ENCODE peak calls at places on chromosomes 6 and 20, in eight cellular contexts. I is cardiac fibroblast, P is Calu3, K is brain microvascular endothelial cell, D is AG09309, A is kidney epithelial cell, R is endodermal cell, Q is RWPE1. C is an unnamed sample.

GRCh38 chr6:90314516-90314915 is 17.9 kb upstream of the BACH2 start:
- DNase-seq in I (no peak), P (no peak), K (no peak), D (no peak), A (no peak), R (no peak), Q (no peak), C (no peak)

GRCh38 chr6:157050537-157051280 is 272.6 kb downstream of the TMEM242 start:
- DNase-seq in I (no peak), P (no peak), K (no peak), D (no peak), A (no peak), R (no peak), Q (no peak), C (no peak)

GRCh38 chr6:137231895-137232294 is 12.7 kb upstream of the IFNGR1 start:
- DNase-seq in I (no peak), P (no peak), K (no peak), D (no peak), A (no peak), R (no peak), Q (no peak), C (no peak)

GRCh38 chr6:116982401-116982800 is 105.4 kb downstream of the RFX6 start:
- DNase-seq in I (no peak), P (no peak), K (no peak), D (no peak), A (no peak), R (no peak), Q (no peak), C (no peak)

GRCh38 chr20:47775039-47775438 is 10.2 kb downstream of the SULF2 start:
- DNase-seq in I (no peak), P (no peak), K (no peak), D (no peak), A (no peak), R (no peak), Q (no peak), C (no peak)

GRCh38 chr6:53737746-53738145 is 57.1 kb upstream of the LRRC1 start:
- DNase-seq in I (peak; percentile 33), P (no peak), K (no peak), D (no peak), A (no peak), R (no peak), Q (no peak), C (no peak)

GRCh38 chr20:37973059-37973910 is 60.0 kb downstream of the TTI1 start:
- DNase-seq in I (no peak), P (no peak), K (no peak), D (no peak), A (no peak), R (no peak), Q (no peak), C (no peak)

GRCh38 chr20:32792316-32792715 is 27.4 kb upstream of the MAPRE1 start:
- DNase-seq in I (no peak), P (peak; percentile 88), K (peak; percentile 38), D (no peak), A (peak; percentile 5), R (no peak), Q (no peak), C (no peak)

GRCh38 chr20:37880726-37881591 is 22.0 kb upstream of the VSTM2L start:
- DNase-seq in I (peak; percentile 10), P (no peak), K (no peak), D (no peak), A (no peak), R (no peak), Q (no peak), C (no peak)

GRCh38 chr6:130029163-130029562 is 10.8 kb downstream of the L3MBTL3 start:
- DNase-seq in I (no peak), P (no peak), K (no peak), D (no peak), A (no peak), R (no peak), Q (no peak), C (no peak)

GRCh38 chr6:45445749-45446454 is 68.2 kb upstream of the SUPT3H start:
- DNase-seq in I (peak; percentile 100), P (peak; percentile 81), K (peak; percentile 98), D (peak; percentile 98), A (peak; percentile 96), R (peak; percentile 82), Q (peak; percentile 86), C (peak; percentile 98)

GRCh38 chr6:76403058-76403457 is 330.6 kb upstream of the IMPG1 start:
- DNase-seq in I (no peak), P (no peak), K (no peak), D (no peak), A (no peak), R (no peak), Q (no peak), C (no peak)

GRCh38 chr6:2378046-2378657 is 132.7 kb upstream of the GMDS start:
- DNase-seq in I (no peak), P (no peak), K (no peak), D (no peak), A (no peak), R (no peak), Q (no peak), C (no peak)

GRCh38 chr20:33541074-33541473 is 51.2 kb downstream of the CBFA2T2 start:
- DNase-seq in I (no peak), P (no peak), K (no peak), D (no peak), A (no peak), R (no peak), Q (no peak), C (no peak)

GRCh38 chr6:74870403-74870802 is 335.4 kb downstream of the COL12A1 start:
- DNase-seq in I (no peak), P (peak; percentile 51), K (peak; percentile 49), D (no peak), A (no peak), R (no peak), Q (no peak), C (no peak)
- TF ChIP-seq CTCF in I (peak; percentile 28), P (no peak), K (peak; percentile 37), D (no peak), A (no peak), R (peak; percentile 48), Q (no peak), C (peak; percentile 19)

GRCh38 chr6:17035257-17035757 is 66.5 kb upstream of the STMND1 start:
- DNase-seq in I (no peak), P (no peak), K (no peak), D (no peak), A (peak; percentile 67), R (no peak), Q (no peak), C (no peak)
- TF ChIP-seq CTCF in I (no peak), P (no peak), K (no peak), D (no peak), A (no peak), R (no peak), Q (no peak), C (no peak)

GRCh38 chr20:31543966-31544598 is 29.8 kb downstream of the HM13 start:
- DNase-seq in I (peak; percentile 92), P (peak; percentile 40), K (peak; percentile 89), D (peak; percentile 95), A (no peak), R (no peak), Q (peak; percentile 72), C (peak; percentile 79)
- TF ChIP-seq CTCF in I (no peak), P (no peak), K (no peak), D (no peak), A (no peak), R (no peak), Q (no peak), C (no peak)

GRCh38 chr20:45547206-45547770 is at the start of gene EPPIN:
- DNase-seq in I (no peak), P (no peak), K (no peak), D (no peak), A (no peak), R (no peak), Q (no peak), C (no peak)

GRCh38 chr20:45545351-45545750 is 1.9 kb downstream of the EPPIN start:
- DNase-seq in I (no peak), P (no peak), K (no peak), D (no peak), A (no peak), R (no peak), Q (no peak), C (no peak)

GRCh38 chr20:45550765-45551164 is 3.6 kb upstream of the EPPIN start:
- DNase-seq in I (no peak), P (no peak), K (no peak), D (no peak), A (no peak), R (no peak), Q (no peak), C (no peak)

GRCh38 chr20:45548410-45548809 is 1.2 kb upstream of the EPPIN start:
- DNase-seq in I (no peak), P (no peak), K (no peak), D (no peak), A (no peak), R (no peak), Q (no peak), C (no peak)

GRCh38 chr20:45545754-45546453 is 1.3 kb downstream of the EPPIN start:
- DNase-seq in I (peak; percentile 44), P (no peak), K (peak; percentile 0), D (peak; percentile 3), A (peak; percentile 7), R (peak; percentile 65), Q (peak; percentile 77), C (no peak)
- TF ChIP-seq CTCF in I (peak; percentile 26), P (peak; percentile 12), K (peak; percentile 50), D (peak; percentile 49), A (peak; percentile 13), R (peak; percentile 78), Q (no peak), C (peak; percentile 32)

DNA sequence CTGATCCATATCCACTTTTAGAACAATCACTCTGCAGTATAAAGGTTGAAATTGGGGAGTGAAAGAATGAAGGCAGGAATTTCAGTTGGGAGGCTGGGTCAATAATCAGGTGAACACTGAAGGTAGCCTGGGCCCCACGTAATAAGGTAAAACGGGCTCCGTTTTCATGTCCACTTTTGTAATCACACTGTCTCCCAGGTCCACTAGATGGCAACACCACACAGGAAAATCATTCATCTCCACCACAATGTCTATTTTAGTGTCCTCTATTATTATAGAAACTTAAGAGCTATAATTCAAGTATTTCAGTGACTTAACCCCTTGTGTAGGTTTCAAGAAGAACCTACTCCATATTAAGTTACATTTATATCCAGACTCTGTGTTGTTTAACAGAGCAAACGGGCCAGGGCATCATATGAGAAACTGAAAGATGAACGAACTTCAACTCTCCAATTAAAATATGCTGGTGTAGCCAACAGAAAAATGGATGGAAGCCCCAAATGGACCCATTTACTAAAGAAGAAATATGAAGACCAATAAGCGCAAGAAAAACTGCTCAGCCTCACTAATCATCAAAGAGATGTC is 45.9 kb upstream of the MC3R start:
- DNase-seq in I (peak; percentile 30), P (peak; percentile 13), K (peak; percentile 2), D (no peak), A (no peak), R (no peak), Q (peak; percentile 76), C (no peak)
- TF ChIP-seq CTCF in I (peak; percentile 28), P (no peak), K (peak; percentile 30), D (peak; percentile 45), A (peak; percentile 30), R (peak; percentile 55), Q (peak; percentile 93), C (peak; percentile 27)

GRCh38 chr20:10875653-10876052 is 201.9 kb upstream of the JAG1 start:
- DNase-seq in I (no peak), P (no peak), K (no peak), D (no peak), A (no peak), R (no peak), Q (no peak), C (no peak)
- TF ChIP-seq CTCF in I (no peak), P (no peak), K (no peak), D (no peak), A (no peak), R (no peak), Q (no peak), C (no peak)

C was measured in astrocyte of the cerebellum.